ENCODE peak calls at places on chromosomes 13 and 19, in four cellular contexts. T, D, F and A are unnamed samples. For H3K4me1, the result is how much of the 10 kb centered on the place peaks cover.

GRCh38 chr13:106133025-106133424 is 402.4 kb downstream of the EFNB2 start:
- DNase-seq in T (no peak), D (no peak), F (peak), A (no peak)

GRCh38 chr13:40408602-40409001 is 257.8 kb downstream of the FOXO1 start:
- DNase-seq in T (no peak), D (no peak), F (peak), A (no peak)

GRCh38 chr13:109735567-109735966 is 50.8 kb downstream of the IRS2 start:
- DNase-seq in T (no peak), D (no peak), F (no peak), A (no peak)

GRCh38 chr19:8512115-8512967 is 1.6 kb downstream of the ZNF414 start:
- DNase-seq in T (no peak), D (no peak), F (no peak), A (peak)

GRCh38 chr19:48135411-48135810 is 24.8 kb upstream of the PLA2G4C start:
- DNase-seq in T (no peak), D (no peak), F (no peak), A (no peak)

GRCh38 chr13:44435142-44435982 is 61.7 kb downstream of the SERP2 start:
- DNase-seq in T (peak), D (peak), F (peak), A (peak)

GRCh38 chr19:11279505-11280236 is 16.3 kb upstream of the TSPAN16 start:
- DNase-seq in T (no peak), D (no peak), F (no peak), A (no peak)

GRCh38 chr13:76148926-76149325 is 512.8 kb downstream of the LMO7 start:
- DNase-seq in T (no peak), D (no peak), F (peak), A (no peak)

GRCh38 chr13:21297452-21297851 is 121.0 kb downstream of the MRPL57 start:
- DNase-seq in T (no peak), D (no peak), F (no peak), A (no peak)

GRCh38 chr13:47723898-47724297 is 277.2 kb downstream of the SUCLA2 start:
- DNase-seq in T (no peak), D (no peak), F (no peak), A (no peak)

GRCh38 chr19:53538378-53539109 is 599 bp downstream of the ZNF331 start:
- DNase-seq in T (no peak), D (no peak), F (no peak), A (no peak)

GRCh38 chr13:59458908-59459579 is 704.7 kb downstream of the DIAPH3 start:
- DNase-seq in T (no peak), D (no peak), F (peak), A (no peak)

GRCh38 chr19:10871711-10872550 is 578 bp downstream of the CARM1 start:
- DNase-seq in T (peak), D (peak), F (no peak), A (peak)

GRCh38 chr13:98752111-98752941 is at the start of gene SLC15A1:
- DNase-seq in T (no peak), D (no peak), F (no peak), A (peak)

GRCh38 chr19:18915639-18916038 is 3.5 kb downstream of the COPE start:
- DNase-seq in T (no peak), D (no peak), F (peak), A (peak)

GRCh38 chr19:49851456-49852259 is 699 bp downstream of the PTOV1 start:
- DNase-seq in T (peak), D (no peak), F (no peak), A (peak)

GRCh38 chr19:55251296-55252081 is 7.3 kb downstream of the PPP6R1 start:
- DNase-seq in T (no peak), D (no peak), F (peak), A (no peak)

GRCh38 chr13:25453966-25454365 is 82.2 kb downstream of the ATP8A2 start:
- DNase-seq in T (no peak), D (no peak), F (no peak), A (no peak)

GRCh38 chr19:47004012-47004465 is 15.6 kb upstream of the NPAS1 start:
- DNase-seq in T (no peak), D (no peak), F (no peak), A (no peak)

GRCh38 chr19:35268546-35269424 is at the start of gene USF2:
- DNase-seq in T (peak), D (peak), F (peak), A (peak)

GRCh38 chr13:32203736-32204135 is 111.4 kb downstream of the ZAR1L start:
- DNase-seq in T (no peak), D (no peak), F (no peak), A (no peak)

GRCh38 chr13:51222510-51223283 is 499 bp downstream of the FAM124A start:
- DNase-seq in T (no peak), D (no peak), F (no peak), A (peak)

GRCh38 chr19:6010107-6010506 is 32.2 kb upstream of the RANBP3 start:
- DNase-seq in T (no peak), D (no peak), F (no peak), A (no peak)

GRCh38 chr19:43576479-43576878 is 878 bp downstream of the PINLYP start:
- DNase-seq in T (no peak), D (no peak), F (no peak), A (no peak)

GRCh38 chr19:43574424-43575155 is 737 bp downstream of the XRCC1 start:
- DNase-seq in T (peak), D (no peak), F (peak), A (no peak)

GRCh38 chr19:43578787-43579186 is 3.2 kb downstream of the PINLYP start:
- DNase-seq in T (no peak), D (no peak), F (no peak), A (no peak)

GRCh38 chr19:43575156-43575950 is at the start of the genes PINLYP and XRCC1:
- DNase-seq in T (peak), D (peak), F (peak), A (peak)

GRCh38 chr19:43575955-43576451 is 402 bp downstream of the PINLYP start:
- DNase-seq in T (peak), D (no peak), F (no peak), A (no peak)
- H3K4me3 ChIP-seq in T (peak), D (peak), F (peak), A (no peak)

DNA sequence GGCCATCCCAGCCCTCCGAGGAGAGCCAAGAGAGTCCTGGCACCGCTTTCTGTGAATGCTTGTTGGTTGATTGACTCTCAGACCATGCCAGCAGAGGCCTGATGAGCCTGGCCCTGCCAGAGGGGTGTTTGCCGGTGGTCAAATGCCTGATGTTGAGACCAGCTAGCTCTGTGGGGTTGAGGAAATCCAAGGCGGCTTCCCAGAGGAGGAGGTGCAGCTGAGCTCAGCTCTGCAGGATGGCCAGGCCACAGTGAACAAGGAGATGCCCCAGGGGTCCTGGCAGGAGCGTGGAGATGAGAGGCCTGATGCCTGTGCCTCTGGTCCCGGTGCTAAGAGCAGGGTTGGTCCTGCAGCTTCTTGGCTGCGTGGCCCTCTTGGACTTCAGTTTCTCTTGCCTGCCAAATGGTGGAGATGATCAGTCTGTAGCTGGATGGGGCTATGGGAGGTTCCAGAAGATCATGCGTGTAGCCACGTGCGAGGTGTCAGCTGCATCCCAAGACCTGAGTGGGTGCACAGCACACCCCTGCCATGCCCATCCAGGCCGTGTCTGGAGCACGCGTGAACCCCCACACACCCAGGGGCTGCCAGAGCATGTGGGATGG is 16.8 kb downstream of the NFIC start:
- DNase-seq in T (no peak), D (peak), F (no peak), A (no peak)
- H3K4me1 ChIP-seq in T (half or more), D (half or more), F (under half), A (under half)

GRCh38 chr19:1392939-1393530 is 8.3 kb downstream of the GAMT start:
- DNase-seq in T (no peak), D (no peak), F (no peak), A (no peak)

GRCh38 chr19:1388637-1389026 is 4.9 kb downstream of the NDUFS7 start:
- DNase-seq in T (no peak), D (no peak), F (no peak), A (no peak)

GRCh38 chr19:1389033-1389940 is 5.6 kb downstream of the NDUFS7 start:
- DNase-seq in T (no peak), D (no peak), F (no peak), A (no peak)

GRCh38 chr19:1392407-1392806 is 8.7 kb downstream of the NDUFS7 start:
- DNase-seq in T (no peak), D (no peak), F (no peak), A (no peak)

DNA sequence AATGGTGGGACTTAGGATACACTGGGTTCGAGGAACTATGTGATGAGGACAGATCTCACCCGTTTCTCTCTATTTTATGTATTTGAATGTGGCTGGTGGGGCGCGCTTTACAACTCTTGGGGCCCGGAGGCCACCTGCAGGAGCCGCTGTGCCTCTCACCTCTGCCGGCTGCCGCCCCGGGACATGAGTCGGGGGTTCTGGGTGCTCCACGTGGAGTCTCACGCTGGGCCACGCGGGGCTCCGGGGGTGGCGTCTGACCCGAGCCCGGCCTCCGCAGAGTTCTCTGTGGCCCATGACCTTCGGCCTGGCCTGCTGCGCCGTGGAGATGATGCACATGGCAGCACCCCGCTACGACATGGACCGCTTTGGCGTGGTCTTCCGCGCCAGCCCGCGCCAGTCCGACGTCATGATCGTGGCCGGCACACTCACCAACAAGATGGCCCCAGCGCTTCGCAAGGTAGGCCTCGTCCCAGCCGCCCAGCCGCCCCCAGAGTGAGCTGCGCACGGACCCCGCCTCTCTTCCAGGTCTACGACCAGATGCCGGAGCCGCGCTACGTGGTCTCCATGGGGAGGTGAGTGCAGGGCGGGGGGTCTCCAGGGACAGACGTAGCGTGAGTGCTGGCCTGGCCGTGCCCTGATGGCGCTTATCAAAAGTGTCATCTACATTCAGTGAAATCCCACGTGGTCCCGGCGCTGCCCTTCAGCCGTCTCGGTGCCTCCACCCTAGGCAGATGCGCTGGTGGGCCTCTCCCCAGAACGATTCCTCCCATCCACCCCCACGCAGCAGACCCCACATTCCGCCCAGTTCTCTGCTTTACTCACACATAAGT is 7.1 kb downstream of the NDUFS7 start:
- DNase-seq in T (no peak), D (no peak), F (no peak), A (no peak)
- H3K27ac ChIP-seq in T (no peak), D (no peak), F (no peak), A (no peak)

GRCh38 chr19:1856698-1857603 is 6.4 kb downstream of the KLF16 start:
- DNase-seq in T (peak), D (peak), F (peak), A (peak)
- H3K4me3 ChIP-seq in T (peak), D (peak), F (peak), A (peak)

GRCh38 chr19:38686530-38686888 is 39.1 kb downstream of the ACTN4 start:
- DNase-seq in T (no peak), D (no peak), F (no peak), A (peak)
- H3K4me1 ChIP-seq in T (half or more), D (half or more), F (under half), A (under half)

GRCh38 chr13:49472186-49472585 is 23.6 kb upstream of the PHF11 start:
- DNase-seq in T (no peak), D (no peak), F (peak), A (no peak)

GRCh38 chr13:49464621-49465325 is 20.7 kb downstream of the SETDB2 start:
- DNase-seq in T (no peak), D (no peak), F (peak), A (no peak)

DNA sequence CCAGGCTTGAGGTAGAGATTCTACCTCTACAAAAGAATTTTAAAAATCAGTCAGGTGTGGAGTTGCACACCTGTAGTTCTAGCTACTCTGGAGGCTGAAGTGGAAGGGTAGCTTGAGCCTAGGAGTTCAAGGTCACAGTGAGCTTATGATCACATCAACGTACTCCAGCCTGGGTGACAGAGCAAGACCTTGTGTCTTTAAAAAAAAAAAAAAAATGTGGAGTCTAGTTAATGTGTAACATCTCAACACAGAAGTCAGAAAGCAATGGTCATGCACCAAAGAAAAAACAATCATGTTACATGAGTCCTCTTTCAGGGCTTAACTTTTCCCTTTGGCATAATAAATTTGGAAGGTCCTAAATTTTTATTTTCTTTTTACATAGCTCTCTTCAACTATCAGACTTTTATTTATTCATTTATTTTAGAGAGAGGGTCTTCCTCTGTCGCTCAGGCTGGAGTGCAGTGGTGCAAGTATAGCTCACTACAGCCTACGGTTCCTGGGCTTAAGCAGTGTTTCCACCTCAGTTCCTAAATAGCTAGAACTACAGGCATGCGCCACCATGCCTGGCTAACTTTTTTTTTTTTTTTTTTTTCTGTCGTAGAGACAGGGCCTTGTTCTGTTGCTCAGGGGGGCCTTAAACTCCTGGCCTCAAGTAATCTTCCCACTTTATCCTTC is 22.3 kb downstream of the SETDB2 start:
- DNase-seq in T (no peak), D (no peak), F (no peak), A (peak)
- H3K27ac ChIP-seq in T (no peak), D (no peak), F (no peak), A (no peak)